ENCODE peak calls at places on chromosomes 6 and 20, in four cellular contexts. T is ovary, I is upper lobe of left lung, S is WERI-Rb-1. F is an unnamed sample.

GRCh38 chr6:138782243-138782642 is 8.7 kb downstream of the CCDC28A start:
- DNase-seq in S (no peak), I (no peak), T (no peak), F (no peak)

GRCh38 chr6:90000864-90001731 is 106.8 kb downstream of the GJA10 start:
- DNase-seq in I (no peak), S (peak; percentile 89), T (no peak), F (no peak)

GRCh38 chr6:135189344-135189743 is 8.2 kb downstream of the MYB start:
- DNase-seq in S (no peak), I (no peak), T (no peak), F (no peak)

GRCh38 chr6:15399651-15400470 is 154.0 kb downstream of the JARID2 start:
- DNase-seq in T (peak; percentile 77), S (peak; percentile 95), I (peak; percentile 64), F (peak; percentile 78)

GRCh38 chr20:36093025-36093803 is 61.3 kb upstream of the EPB41L1 start:
- DNase-seq in T (peak; percentile 61), I (peak; percentile 66), S (peak; percentile 35), F (peak; percentile 69)

GRCh38 chr6:148358196-148358785 is 15.7 kb downstream of the SASH1 start:
- DNase-seq in S (no peak), I (peak; percentile 63), T (no peak), F (no peak)

GRCh38 chr20:41213150-41213820 is 75.9 kb downstream of the PLCG1 start:
- DNase-seq in I (no peak), S (no peak), T (no peak), F (no peak)

GRCh38 chr20:37295001-37295400 is 5.5 kb downstream of the MANBAL start:
- DNase-seq in T (no peak), S (no peak), I (no peak), F (no peak)

GRCh38 chr6:139778688-139779087 is 404.2 kb upstream of the CITED2 start:
- DNase-seq in T (no peak), I (no peak), S (peak; percentile 16), F (no peak)

GRCh38 chr6:88916615-88917198 is 46.7 kb downstream of the RNGTT start:
- DNase-seq in I (no peak), T (no peak), S (no peak), F (no peak)

GRCh38 chr6:16486661-16487060 is 248.3 kb downstream of the GMPR start:
- DNase-seq in I (no peak), S (no peak), T (no peak), F (no peak)

GRCh38 chr6:16493112-16493511 is 254.7 kb downstream of the GMPR start:
- DNase-seq in T (no peak), I (no peak), S (no peak), F (no peak)

GRCh38 chr6:16487953-16488674 is 249.7 kb downstream of the GMPR start:
- DNase-seq in S (no peak), I (no peak), T (no peak), F (no peak)

GRCh38 chr6:16491666-16492322 is 253.4 kb downstream of the GMPR start:
- DNase-seq in T (no peak), I (no peak), S (no peak), F (no peak)

GRCh38 chr6:16488813-16489212 is 250.4 kb downstream of the GMPR start:
- DNase-seq in I (no peak), T (no peak), S (no peak), F (no peak)
- TF ChIP-seq CTCF in I (no peak), T (no peak), S (no peak), F (no peak)

GRCh38 chr6:79073888-79074287 is 4.2 kb downstream of the PHIP start:
- DNase-seq in S (no peak), T (no peak), I (no peak), F (no peak)

GRCh38 chr6:79072640-79073181 is 5.3 kb downstream of the PHIP start:
- DNase-seq in I (no peak), T (no peak), S (no peak), F (no peak)

GRCh38 chr6:79066828-79067227 is 11.2 kb downstream of the PHIP start:
- DNase-seq in T (no peak), S (no peak), I (no peak), F (no peak)

GRCh38 chr6:79071547-79071946 is 6.5 kb downstream of the PHIP start:
- DNase-seq in I (no peak), S (no peak), T (no peak), F (no peak)

DNA sequence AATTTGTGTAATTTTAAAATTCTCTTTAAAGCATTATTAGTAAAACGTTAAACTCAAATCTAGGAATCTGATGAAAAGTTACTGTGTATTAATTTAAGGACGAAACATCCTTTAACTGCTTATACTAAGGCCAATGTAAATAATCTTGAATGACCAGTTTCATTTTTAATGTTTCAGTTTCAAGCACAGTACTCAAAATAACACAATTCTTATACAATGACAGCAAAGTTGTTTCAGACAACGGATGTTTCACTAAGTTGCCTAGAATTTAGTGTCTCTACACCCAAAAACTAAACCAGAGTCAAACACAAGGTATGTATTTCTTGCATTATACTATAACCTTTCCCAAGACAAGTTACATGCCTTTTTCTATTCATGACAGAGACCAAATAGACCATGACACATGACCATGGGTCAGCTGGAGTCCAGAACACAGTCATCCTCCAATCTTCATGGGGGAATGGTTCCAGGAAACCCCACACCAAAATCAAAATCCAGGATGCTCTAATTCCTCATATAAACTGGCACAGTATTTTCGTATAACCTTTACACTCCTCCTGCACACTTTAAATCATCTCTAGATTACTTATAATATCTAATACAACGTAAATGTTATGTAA is 7.7 kb downstream of the PHIP start:
- DNase-seq in I (no peak), T (no peak), S (no peak), F (no peak)
- H3K36me3 ChIP-seq in I (no peaks in the 10 kb centered on the region), T (no peaks in the 10 kb centered on the region), S (peaks cover 13% of the 10 kb centered on the region), F (no peaks in the 10 kb centered on the region)

GRCh38 chr6:33407132-33407718 is 3.6 kb upstream of the PHF1 start:
- DNase-seq in S (no peak), T (no peak), I (no peak), F (no peak)
- TF ChIP-seq CTCF in S (peak; percentile 22), T (no peak), I (no peak), F (no peak)

DNA sequence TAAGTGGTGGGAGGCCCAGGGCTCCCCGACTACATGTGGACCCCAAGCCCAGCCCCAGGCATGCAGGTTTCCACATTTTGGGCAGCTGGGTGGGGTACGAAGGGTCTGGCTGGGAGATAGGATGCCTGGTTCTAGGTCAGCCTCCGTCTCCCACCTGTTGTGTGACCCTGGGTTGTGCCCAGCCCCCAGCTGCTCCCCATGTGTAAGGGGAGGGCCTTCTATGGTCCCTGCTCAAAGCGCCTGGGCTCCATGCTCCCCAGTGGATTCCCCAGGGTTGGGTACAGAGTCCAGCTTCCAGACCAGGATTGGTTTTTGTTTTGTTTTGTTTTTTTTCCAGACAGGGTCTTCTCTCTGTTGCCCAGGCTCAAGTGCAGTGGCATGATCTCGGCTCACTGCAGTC is 1.1 kb upstream of the VWA7 start:
- DNase-seq in I (no peak), S (no peak), T (no peak), F (no peak)
- H3K36me3 ChIP-seq in I (peaks cover 14% of the 10 kb centered on the region), S (peaks cover 58% of the 10 kb centered on the region), T (no peaks in the 10 kb centered on the region), F (no peaks in the 10 kb centered on the region)

DNA sequence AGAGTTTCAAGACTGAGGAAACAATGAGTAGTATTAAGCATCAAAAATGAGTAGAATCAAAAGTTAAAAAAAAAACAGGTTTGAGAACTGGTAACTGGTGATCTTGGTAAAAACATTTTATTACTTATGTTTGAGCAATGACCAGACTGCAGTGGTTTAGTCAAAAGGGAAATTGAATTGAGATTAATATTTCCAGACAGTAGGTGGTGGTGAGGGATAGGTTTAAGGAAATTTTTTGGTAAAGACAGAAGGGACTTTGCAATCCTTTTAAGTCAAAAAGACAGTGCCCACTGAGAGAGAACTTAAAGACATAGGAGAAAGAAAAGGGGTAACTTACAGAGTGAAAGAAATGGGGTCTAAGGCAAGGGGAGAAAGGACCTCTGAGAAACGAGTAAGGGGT is 156.9 kb downstream of the ASCC3 start:
- DNase-seq in T (no peak), S (no peak), I (no peak), F (no peak)
- TF ChIP-seq CTCF in T (no peak), S (no peak), I (no peak), F (no peak)

DNA sequence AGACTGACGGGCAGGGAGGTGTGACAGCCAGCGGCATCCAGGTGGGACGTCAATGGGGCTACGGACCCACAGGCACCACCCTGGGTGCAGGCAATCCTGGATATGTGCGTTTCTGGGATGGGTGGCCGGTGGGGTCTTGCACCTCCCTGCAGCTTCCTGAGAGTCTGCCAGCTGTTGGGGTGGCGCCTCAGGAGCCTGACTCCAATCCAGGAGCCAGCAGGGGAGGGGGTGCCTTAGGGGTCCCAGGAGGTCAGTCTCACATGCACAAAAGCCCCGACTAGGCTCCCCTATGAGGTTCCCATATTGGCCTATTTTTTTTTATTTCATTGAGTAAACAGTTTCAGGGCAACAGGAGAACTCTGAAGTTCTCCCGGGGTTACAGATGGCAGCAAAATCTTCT is 73.3 kb downstream of the GINS1 start:
- DNase-seq in S (no peak), I (no peak), T (peak; percentile 12), F (no peak)
- H3K36me3 ChIP-seq in S (peaks cover 77% of the 10 kb centered on the region), I (no peaks in the 10 kb centered on the region), T (no peaks in the 10 kb centered on the region), F (peaks cover 2% of the 10 kb centered on the region)

DNA sequence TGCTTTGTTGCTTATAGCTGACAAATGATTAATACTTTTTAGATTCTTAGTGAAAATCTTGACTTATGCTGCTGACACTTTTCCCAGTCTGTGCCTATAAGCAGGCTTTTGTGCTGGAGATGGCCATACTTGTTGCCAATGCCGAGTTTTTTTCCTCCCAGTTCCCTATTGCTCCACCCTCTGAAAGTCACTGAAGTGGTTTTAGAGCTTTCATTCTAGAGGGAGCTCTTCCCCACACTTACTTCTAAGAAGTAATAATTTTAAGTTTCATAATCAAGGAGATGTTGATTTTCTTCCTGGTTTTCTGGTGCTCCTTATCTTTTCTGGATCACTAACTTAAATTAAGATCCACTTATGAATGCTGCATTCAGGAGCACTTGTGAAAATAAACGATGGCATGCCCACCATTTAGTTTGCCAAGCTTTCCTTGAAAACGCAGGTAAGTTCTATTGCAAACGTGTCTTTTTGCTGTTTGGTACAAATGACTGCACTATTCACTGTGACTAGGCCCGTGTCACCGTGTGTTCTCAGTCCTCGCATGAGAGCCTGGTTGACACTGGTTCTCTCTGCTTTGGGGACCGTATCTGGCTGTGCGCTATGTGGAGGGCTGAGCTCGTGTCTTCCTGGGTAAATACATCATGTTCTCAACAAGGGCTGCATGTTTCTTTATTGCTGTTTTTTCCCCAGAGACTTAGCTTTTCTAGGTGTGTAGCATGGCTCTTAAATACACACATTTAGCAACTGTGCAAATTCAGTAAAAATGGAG is 50.2 kb downstream of the GFRA4 start:
- DNase-seq in I (peak; percentile 26), T (no peak), S (no peak), F (no peak)
- TF ChIP-seq CTCF in I (no peak), T (no peak), S (no peak), F (no peak)

GRCh38 chr6:53499094-53499493 is 45.8 kb downstream of the GCLC start:
- DNase-seq in I (no peak), T (no peak), S (no peak), F (no peak)

GRCh38 chr6:53504438-53505030 is 40.4 kb downstream of the GCLC start:
- DNase-seq in I (no peak), S (no peak), T (no peak), F (no peak)

GRCh38 chr6:53506872-53507271 is 38.0 kb downstream of the GCLC start:
- DNase-seq in T (no peak), I (no peak), S (no peak), F (no peak)

GRCh38 chr6:53500095-53500494 is 44.8 kb downstream of the GCLC start:
- DNase-seq in T (no peak), I (no peak), S (no peak), F (no peak)

DNA sequence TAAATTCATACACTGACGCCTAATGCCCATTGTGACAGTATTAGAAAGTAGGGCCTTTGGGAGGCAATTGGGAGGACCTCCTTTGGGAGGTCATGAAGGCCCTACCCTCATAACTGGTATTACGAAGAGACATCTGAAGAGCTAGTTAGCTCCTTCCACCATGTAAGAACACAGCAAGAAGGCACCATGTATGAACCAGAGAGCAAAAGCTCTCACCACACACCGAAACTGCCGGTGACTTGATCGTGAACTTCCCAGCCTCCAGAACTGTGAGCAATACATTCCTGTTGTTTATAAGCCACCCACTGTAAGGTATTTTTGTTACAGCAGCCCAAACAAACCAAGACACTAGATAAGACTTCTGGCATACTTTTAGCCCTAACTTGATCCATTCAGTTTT is 41.8 kb downstream of the GCLC start:
- DNase-seq in I (no peak), T (no peak), S (no peak), F (no peak)
- H3K36me3 ChIP-seq in I (no peaks in the 10 kb centered on the region), T (no peaks in the 10 kb centered on the region), S (peaks cover 63% of the 10 kb centered on the region), F (peaks cover 3% of the 10 kb centered on the region)